ENCODE peak calls at places on chromosomes 4 and X, in ten cellular contexts. One of them, this sample, is unnamed.

GRCh38 chr4:169485791-169486742 is 126.3 kb downstream of the NEK1 start:
- DNase-seq in mesenchymal stem cell: peak
- DNase-seq in Panc1: peak
- DNase-seq in astrocyte of the cerebellum: peak
- DNase-seq in testis: peak
- DNase-seq in AG04450: no peak
- DNase-seq in cardiac muscle cell: peak
- DNase-seq in choroid plexus epithelial cell: peak
- DNase-seq in mesendoderm: peak
- DNase-seq in LNCaP clone FGC: peak
- DNase-seq in this sample: peak

GRCh38 chr4:174716986-174717770 is 111.9 kb downstream of the GLRA3 start:
- DNase-seq in mesenchymal stem cell: no peak
- DNase-seq in Panc1: no peak
- DNase-seq in astrocyte of the cerebellum: no peak
- DNase-seq in testis: no peak
- DNase-seq in AG04450: no peak
- DNase-seq in cardiac muscle cell: no peak
- DNase-seq in choroid plexus epithelial cell: no peak
- DNase-seq in mesendoderm: no peak
- DNase-seq in LNCaP clone FGC: no peak
- DNase-seq in this sample: no peak

GRCh38 chrX:21295246-21295820 is 78.9 kb upstream of the CNKSR2 start:
- DNase-seq in mesenchymal stem cell: no peak
- DNase-seq in Panc1: no peak
- DNase-seq in astrocyte of the cerebellum: no peak
- DNase-seq in testis: no peak
- DNase-seq in AG04450: no peak
- DNase-seq in cardiac muscle cell: no peak
- DNase-seq in choroid plexus epithelial cell: no peak
- DNase-seq in mesendoderm: peak
- DNase-seq in LNCaP clone FGC: no peak
- DNase-seq in this sample: no peak

GRCh38 chr4:61273237-61273636 is 73.1 kb downstream of the ADGRL3 start:
- DNase-seq in mesenchymal stem cell: peak
- DNase-seq in Panc1: no peak
- DNase-seq in astrocyte of the cerebellum: no peak
- DNase-seq in testis: no peak
- DNase-seq in AG04450: no peak
- DNase-seq in cardiac muscle cell: peak
- DNase-seq in choroid plexus epithelial cell: peak
- DNase-seq in mesendoderm: no peak
- DNase-seq in LNCaP clone FGC: no peak
- DNase-seq in this sample: peak

GRCh38 chr4:176191974-176192373 is 3.4 kb downstream of the SPATA4 start:
- DNase-seq in mesenchymal stem cell: peak
- DNase-seq in Panc1: peak
- DNase-seq in astrocyte of the cerebellum: no peak
- DNase-seq in testis: no peak
- DNase-seq in AG04450: no peak
- DNase-seq in cardiac muscle cell: no peak
- DNase-seq in choroid plexus epithelial cell: no peak
- DNase-seq in mesendoderm: no peak
- DNase-seq in LNCaP clone FGC: no peak
- DNase-seq in this sample: peak

GRCh38 chr4:75841641-75842520 is 60.4 kb downstream of the PPEF2 start:
- DNase-seq in mesenchymal stem cell: peak
- DNase-seq in Panc1: no peak
- DNase-seq in astrocyte of the cerebellum: no peak
- DNase-seq in testis: no peak
- DNase-seq in AG04450: no peak
- DNase-seq in cardiac muscle cell: no peak
- DNase-seq in choroid plexus epithelial cell: peak
- DNase-seq in mesendoderm: peak
- DNase-seq in LNCaP clone FGC: no peak
- DNase-seq in this sample: no peak

GRCh38 chrX:151393514-151393913 is 3.5 kb upstream of the VMA21 start:
- DNase-seq in mesenchymal stem cell: no peak
- DNase-seq in Panc1: no peak
- DNase-seq in astrocyte of the cerebellum: no peak
- DNase-seq in testis: no peak
- DNase-seq in AG04450: no peak
- DNase-seq in cardiac muscle cell: no peak
- DNase-seq in choroid plexus epithelial cell: peak
- DNase-seq in mesendoderm: peak
- DNase-seq in LNCaP clone FGC: no peak
- DNase-seq in this sample: no peak

GRCh38 chrX:10729000-10729399 is 108.6 kb upstream of the MID1 start:
- DNase-seq in mesenchymal stem cell: no peak
- DNase-seq in Panc1: no peak
- DNase-seq in astrocyte of the cerebellum: no peak
- DNase-seq in testis: no peak
- DNase-seq in AG04450: no peak
- DNase-seq in cardiac muscle cell: no peak
- DNase-seq in choroid plexus epithelial cell: no peak
- DNase-seq in mesendoderm: no peak
- DNase-seq in LNCaP clone FGC: no peak
- DNase-seq in this sample: no peak

GRCh38 chr4:3532714-3533336 is 603 bp upstream of the LRPAP1 start:
- DNase-seq in mesenchymal stem cell: no peak
- DNase-seq in Panc1: no peak
- DNase-seq in astrocyte of the cerebellum: no peak
- DNase-seq in testis: no peak
- DNase-seq in AG04450: no peak
- DNase-seq in cardiac muscle cell: no peak
- DNase-seq in choroid plexus epithelial cell: no peak
- DNase-seq in mesendoderm: peak
- DNase-seq in LNCaP clone FGC: no peak
- DNase-seq in this sample: no peak

GRCh38 chrX:13341491-13342101 is 21.7 kb upstream of the ATXN3L start:
- DNase-seq in mesenchymal stem cell: no peak
- DNase-seq in Panc1: no peak
- DNase-seq in astrocyte of the cerebellum: no peak
- DNase-seq in testis: no peak
- DNase-seq in AG04450: no peak
- DNase-seq in cardiac muscle cell: no peak
- DNase-seq in choroid plexus epithelial cell: peak
- DNase-seq in mesendoderm: peak
- DNase-seq in LNCaP clone FGC: no peak
- DNase-seq in this sample: no peak

GRCh38 chr4:7201351-7202305 is 9.3 kb downstream of the SORCS2 start:
- DNase-seq in mesenchymal stem cell: peak
- DNase-seq in Panc1: no peak
- DNase-seq in astrocyte of the cerebellum: no peak
- DNase-seq in testis: no peak
- DNase-seq in AG04450: no peak
- DNase-seq in cardiac muscle cell: no peak
- DNase-seq in choroid plexus epithelial cell: no peak
- DNase-seq in mesendoderm: peak
- DNase-seq in LNCaP clone FGC: no peak
- DNase-seq in this sample: no peak

GRCh38 chr4:96525901-96526300 is 686.0 kb downstream of the PDHA2 start:
- DNase-seq in mesenchymal stem cell: no peak
- DNase-seq in Panc1: no peak
- DNase-seq in astrocyte of the cerebellum: peak
- DNase-seq in testis: no peak
- DNase-seq in AG04450: no peak
- DNase-seq in cardiac muscle cell: peak
- DNase-seq in choroid plexus epithelial cell: peak
- DNase-seq in mesendoderm: no peak
- DNase-seq in LNCaP clone FGC: no peak
- DNase-seq in this sample: no peak

GRCh38 chr4:96519291-96519690 is 679.4 kb downstream of the PDHA2 start:
- DNase-seq in mesenchymal stem cell: no peak
- DNase-seq in Panc1: no peak
- DNase-seq in astrocyte of the cerebellum: no peak
- DNase-seq in testis: no peak
- DNase-seq in AG04450: no peak
- DNase-seq in cardiac muscle cell: peak
- DNase-seq in choroid plexus epithelial cell: peak
- DNase-seq in mesendoderm: no peak
- DNase-seq in LNCaP clone FGC: no peak
- DNase-seq in this sample: no peak

GRCh38 chr4:96526625-96527024 is 686.7 kb downstream of the PDHA2 start:
- DNase-seq in mesenchymal stem cell: no peak
- DNase-seq in Panc1: no peak
- DNase-seq in astrocyte of the cerebellum: no peak
- DNase-seq in testis: no peak
- DNase-seq in AG04450: no peak
- DNase-seq in cardiac muscle cell: no peak
- DNase-seq in choroid plexus epithelial cell: no peak
- DNase-seq in mesendoderm: no peak
- DNase-seq in LNCaP clone FGC: no peak
- DNase-seq in this sample: no peak

GRCh38 chr4:96524311-96524875 is 684.5 kb downstream of the PDHA2 start:
- DNase-seq in mesenchymal stem cell: no peak
- DNase-seq in Panc1: no peak
- DNase-seq in astrocyte of the cerebellum: no peak
- DNase-seq in testis: no peak
- DNase-seq in AG04450: no peak
- DNase-seq in cardiac muscle cell: no peak
- DNase-seq in choroid plexus epithelial cell: no peak
- DNase-seq in mesendoderm: peak
- DNase-seq in LNCaP clone FGC: no peak
- DNase-seq in this sample: no peak

GRCh38 chr4:96521046-96521536 is 681.2 kb downstream of the PDHA2 start:
- DNase-seq in mesenchymal stem cell: no peak
- DNase-seq in Panc1: no peak
- DNase-seq in astrocyte of the cerebellum: no peak
- DNase-seq in testis: no peak
- DNase-seq in AG04450: no peak
- DNase-seq in cardiac muscle cell: no peak
- DNase-seq in choroid plexus epithelial cell: no peak
- DNase-seq in mesendoderm: no peak
- DNase-seq in LNCaP clone FGC: no peak
- DNase-seq in this sample: no peak
- H3K4me3 ChIP-seq in mesenchymal stem cell: no peak
- H3K4me3 ChIP-seq in Panc1: no peak
- H3K4me3 ChIP-seq in astrocyte of the cerebellum: no peak
- H3K4me3 ChIP-seq in testis: no peak
- H3K4me3 ChIP-seq in AG04450: no peak
- H3K4me3 ChIP-seq in cardiac muscle cell: no peak
- H3K4me3 ChIP-seq in choroid plexus epithelial cell: no peak
- H3K4me3 ChIP-seq in mesendoderm: no peak
- H3K4me3 ChIP-seq in LNCaP clone FGC: no peak
- H3K4me3 ChIP-seq in this sample: no peak

GRCh38 chrX:107673401-107673800 is 45.1 kb downstream of the PRPS1 start:
- DNase-seq in mesenchymal stem cell: no peak
- DNase-seq in Panc1: no peak
- DNase-seq in astrocyte of the cerebellum: no peak
- DNase-seq in testis: no peak
- DNase-seq in AG04450: no peak
- DNase-seq in cardiac muscle cell: no peak
- DNase-seq in choroid plexus epithelial cell: no peak
- DNase-seq in mesendoderm: no peak
- DNase-seq in LNCaP clone FGC: no peak
- DNase-seq in this sample: no peak
- H3K4me3 ChIP-seq in mesenchymal stem cell: no peak
- H3K4me3 ChIP-seq in Panc1: no peak
- H3K4me3 ChIP-seq in astrocyte of the cerebellum: no peak
- H3K4me3 ChIP-seq in testis: no peak
- H3K4me3 ChIP-seq in AG04450: no peak
- H3K4me3 ChIP-seq in cardiac muscle cell: no peak
- H3K4me3 ChIP-seq in choroid plexus epithelial cell: no peak
- H3K4me3 ChIP-seq in mesendoderm: no peak
- H3K4me3 ChIP-seq in LNCaP clone FGC: no peak
- H3K4me3 ChIP-seq in this sample: no peak

GRCh38 chr4:54063224-54063623 is 1.2 kb downstream of the CHIC2 start:
- DNase-seq in mesenchymal stem cell: peak
- DNase-seq in Panc1: no peak
- DNase-seq in astrocyte of the cerebellum: no peak
- DNase-seq in testis: no peak
- DNase-seq in AG04450: no peak
- DNase-seq in cardiac muscle cell: peak
- DNase-seq in choroid plexus epithelial cell: peak
- DNase-seq in mesendoderm: no peak
- DNase-seq in LNCaP clone FGC: no peak
- DNase-seq in this sample: no peak

GRCh38 chr4:54061067-54061466 is 3.3 kb downstream of the CHIC2 start:
- DNase-seq in mesenchymal stem cell: no peak
- DNase-seq in Panc1: no peak
- DNase-seq in astrocyte of the cerebellum: no peak
- DNase-seq in testis: no peak
- DNase-seq in AG04450: no peak
- DNase-seq in cardiac muscle cell: no peak
- DNase-seq in choroid plexus epithelial cell: no peak
- DNase-seq in mesendoderm: no peak
- DNase-seq in LNCaP clone FGC: no peak
- DNase-seq in this sample: no peak

GRCh38 chr4:54063737-54064316 is 578 bp downstream of the CHIC2 start:
- DNase-seq in mesenchymal stem cell: peak
- DNase-seq in Panc1: no peak
- DNase-seq in astrocyte of the cerebellum: no peak
- DNase-seq in testis: peak
- DNase-seq in AG04450: no peak
- DNase-seq in cardiac muscle cell: no peak
- DNase-seq in choroid plexus epithelial cell: no peak
- DNase-seq in mesendoderm: peak
- DNase-seq in LNCaP clone FGC: no peak
- DNase-seq in this sample: no peak

GRCh38 chr4:54062392-54062791 is 2.0 kb downstream of the CHIC2 start:
- DNase-seq in mesenchymal stem cell: no peak
- DNase-seq in Panc1: no peak
- DNase-seq in astrocyte of the cerebellum: no peak
- DNase-seq in testis: no peak
- DNase-seq in AG04450: no peak
- DNase-seq in cardiac muscle cell: no peak
- DNase-seq in choroid plexus epithelial cell: no peak
- DNase-seq in mesendoderm: no peak
- DNase-seq in LNCaP clone FGC: no peak
- DNase-seq in this sample: no peak

DNA sequence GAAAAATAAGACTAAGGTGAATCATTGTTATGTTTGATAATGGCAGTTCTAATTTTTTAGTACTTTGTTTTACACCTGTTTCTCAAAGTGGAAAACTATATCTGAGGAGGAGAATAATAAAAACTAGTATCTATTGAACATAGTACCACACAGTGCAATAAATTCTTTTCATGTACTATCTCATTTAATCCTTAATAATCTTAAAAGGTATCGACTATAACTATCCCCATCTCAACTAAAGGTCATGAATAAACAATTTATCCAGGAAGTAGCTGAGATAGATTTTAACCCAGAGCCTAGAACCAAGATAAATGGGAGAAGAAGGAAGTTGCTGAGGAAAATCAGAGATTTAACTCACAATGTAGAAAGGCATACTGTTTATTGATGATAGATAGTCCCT is 2.5 kb downstream of the CHIC2 start:
- DNase-seq in mesenchymal stem cell: no peak
- DNase-seq in Panc1: no peak
- DNase-seq in astrocyte of the cerebellum: no peak
- DNase-seq in testis: no peak
- DNase-seq in AG04450: no peak
- DNase-seq in cardiac muscle cell: no peak
- DNase-seq in choroid plexus epithelial cell: no peak
- DNase-seq in mesendoderm: no peak
- DNase-seq in LNCaP clone FGC: no peak
- DNase-seq in this sample: no peak
- H3K4me3 ChIP-seq in mesenchymal stem cell: peak
- H3K4me3 ChIP-seq in Panc1: peak
- H3K4me3 ChIP-seq in astrocyte of the cerebellum: peak
- H3K4me3 ChIP-seq in testis: peak
- H3K4me3 ChIP-seq in AG04450: peak
- H3K4me3 ChIP-seq in cardiac muscle cell: peak
- H3K4me3 ChIP-seq in choroid plexus epithelial cell: peak
- H3K4me3 ChIP-seq in mesendoderm: no peak
- H3K4me3 ChIP-seq in LNCaP clone FGC: no peak
- H3K4me3 ChIP-seq in this sample: peak

GRCh38 chr4:125710766-125711165 is 396.0 kb downstream of the FAT4 start:
- DNase-seq in mesenchymal stem cell: no peak
- DNase-seq in Panc1: no peak
- DNase-seq in astrocyte of the cerebellum: no peak
- DNase-seq in testis: no peak
- DNase-seq in AG04450: no peak
- DNase-seq in cardiac muscle cell: no peak
- DNase-seq in choroid plexus epithelial cell: no peak
- DNase-seq in mesendoderm: peak
- DNase-seq in LNCaP clone FGC: no peak
- DNase-seq in this sample: no peak
- H3K4me3 ChIP-seq in mesenchymal stem cell: no peak
- H3K4me3 ChIP-seq in Panc1: no peak
- H3K4me3 ChIP-seq in astrocyte of the cerebellum: no peak
- H3K4me3 ChIP-seq in testis: no peak
- H3K4me3 ChIP-seq in AG04450: no peak
- H3K4me3 ChIP-seq in cardiac muscle cell: no peak
- H3K4me3 ChIP-seq in choroid plexus epithelial cell: no peak
- H3K4me3 ChIP-seq in mesendoderm: no peak
- H3K4me3 ChIP-seq in LNCaP clone FGC: no peak
- H3K4me3 ChIP-seq in this sample: no peak